ENCODE peak calls at places on chromosomes 7 and 10, in four cellular contexts. One of them, this sample, is unnamed.

GRCh38 chr7:68461430-68461829 is 1136.8 kb upstream of the AUTS2 start:
- DNase-seq in Right ventricle myocardium superior: no peak
- DNase-seq in H7: no peak
- DNase-seq in GM03348: peak
- DNase-seq in this sample: no peak

GRCh38 chr7:44587843-44588711 is 6.0 kb upstream of the TMED4 start:
- DNase-seq in Right ventricle myocardium superior: no peak
- DNase-seq in H7: peak
- DNase-seq in GM03348: no peak
- DNase-seq in this sample: no peak

GRCh38 chr7:30968747-30969603 is 5.2 kb downstream of the GHRHR start:
- DNase-seq in Right ventricle myocardium superior: no peak
- DNase-seq in H7: no peak
- DNase-seq in GM03348: peak
- DNase-seq in this sample: no peak

GRCh38 chr10:96636546-96636945 is 49.7 kb upstream of the TM9SF3 start:
- DNase-seq in Right ventricle myocardium superior: no peak
- DNase-seq in H7: no peak
- DNase-seq in GM03348: no peak
- DNase-seq in this sample: no peak

GRCh38 chr10:88592425-88592824 is 5.9 kb downstream of the LIPJ start:
- DNase-seq in Right ventricle myocardium superior: no peak
- DNase-seq in H7: no peak
- DNase-seq in GM03348: no peak
- DNase-seq in this sample: no peak

GRCh38 chr10:1379601-1380000 is 323.4 kb downstream of the WDR37 start:
- DNase-seq in Right ventricle myocardium superior: no peak
- DNase-seq in H7: peak
- DNase-seq in GM03348: no peak
- DNase-seq in this sample: no peak

GRCh38 chr10:6046458-6047325 is 15.5 kb downstream of the IL2RA start:
- DNase-seq in Right ventricle myocardium superior: no peak
- DNase-seq in H7: no peak
- DNase-seq in GM03348: no peak
- DNase-seq in this sample: no peak

GRCh38 chr10:72274730-72275350 is 1.1 kb downstream of the DDIT4 start:
- DNase-seq in Right ventricle myocardium superior: peak
- DNase-seq in H7: peak
- DNase-seq in GM03348: peak
- DNase-seq in this sample: peak

GRCh38 chr7:26081627-26082026 is 70.4 kb upstream of the NFE2L3 start:
- DNase-seq in Right ventricle myocardium superior: no peak
- DNase-seq in H7: peak
- DNase-seq in GM03348: no peak
- DNase-seq in this sample: no peak

GRCh38 chr10:130244031-130244927 is 108.1 kb downstream of the GLRX3 start:
- DNase-seq in Right ventricle myocardium superior: no peak
- DNase-seq in H7: no peak
- DNase-seq in GM03348: no peak
- DNase-seq in this sample: no peak

GRCh38 chr7:126574838-126575250 is 677.9 kb downstream of the GRM8 start:
- DNase-seq in Right ventricle myocardium superior: no peak
- DNase-seq in H7: no peak
- DNase-seq in GM03348: peak
- DNase-seq in this sample: no peak

GRCh38 chr7:137626469-137627067 is 220.2 kb downstream of the DGKI start:
- DNase-seq in Right ventricle myocardium superior: no peak
- DNase-seq in H7: peak
- DNase-seq in GM03348: peak
- DNase-seq in this sample: peak

GRCh38 chr10:26556756-26557640 is 118.9 kb downstream of the APBB1IP start:
- DNase-seq in Right ventricle myocardium superior: no peak
- DNase-seq in H7: peak
- DNase-seq in GM03348: peak
- DNase-seq in this sample: peak

GRCh38 chr10:133489816-133490588 is 36.3 kb downstream of the SCART1 start:
- DNase-seq in Right ventricle myocardium superior: no peak
- DNase-seq in H7: no peak
- DNase-seq in GM03348: no peak
- DNase-seq in this sample: no peak

GRCh38 chr7:98200364-98200763 is 10.9 kb upstream of the BHLHA15 start:
- DNase-seq in Right ventricle myocardium superior: no peak
- DNase-seq in H7: no peak
- DNase-seq in GM03348: no peak
- DNase-seq in this sample: no peak

GRCh38 chr10:103800789-103801540 is 54.4 kb downstream of the SH3PXD2A start:
- DNase-seq in Right ventricle myocardium superior: no peak
- DNase-seq in H7: no peak
- DNase-seq in GM03348: no peak
- DNase-seq in this sample: no peak

GRCh38 chr10:45339896-45340295 is 24.5 kb upstream of the OR13A1 start:
- DNase-seq in Right ventricle myocardium superior: no peak
- DNase-seq in H7: no peak
- DNase-seq in GM03348: no peak
- DNase-seq in this sample: no peak

GRCh38 chr10:129641351-129641750 is 174.3 kb downstream of the MGMT start:
- DNase-seq in Right ventricle myocardium superior: no peak
- DNase-seq in H7: no peak
- DNase-seq in GM03348: no peak
- DNase-seq in this sample: no peak